ENCODE peak calls at places on chromosomes 2 and 18, in eight cellular contexts. One of them, this sample, is unnamed.
A peak's percentile ranks its signal among the peaks of the same experiment; 100 is the strongest.

GRCh38 chr2:176768185-176768584 is 444.4 kb upstream of the HNRNPA3 start:
- DNase-seq in SK-N-SH: no peak
- DNase-seq in CD8-positive, alpha-beta T cell: no peak
- DNase-seq in neuronal stem cell: no peak
- DNase-seq in IMR-90: no peak
- DNase-seq in endodermal cell: no peak
- DNase-seq in H9: no peak
- DNase-seq in cardiac muscle cell: no peak
- DNase-seq in this sample: no peak

GRCh38 chr2:37874470-37874869 is 50.6 kb upstream of the RMDN2 start:
- DNase-seq in SK-N-SH: no peak
- DNase-seq in CD8-positive, alpha-beta T cell: no peak
- DNase-seq in neuronal stem cell: no peak
- DNase-seq in IMR-90: no peak
- DNase-seq in endodermal cell: no peak
- DNase-seq in H9: no peak
- DNase-seq in cardiac muscle cell: no peak
- DNase-seq in this sample: no peak

GRCh38 chr2:180907731-180908130 is 72.7 kb upstream of the UBE2E3 start:
- DNase-seq in SK-N-SH: no peak
- DNase-seq in CD8-positive, alpha-beta T cell: no peak
- DNase-seq in neuronal stem cell: no peak
- DNase-seq in IMR-90: peak; percentile 84
- DNase-seq in endodermal cell: no peak
- DNase-seq in H9: no peak
- DNase-seq in cardiac muscle cell: no peak
- DNase-seq in this sample: no peak

GRCh38 chr2:71602581-71602980 is 149.2 kb downstream of the DYSF start:
- DNase-seq in SK-N-SH: no peak
- DNase-seq in CD8-positive, alpha-beta T cell: no peak
- DNase-seq in neuronal stem cell: no peak
- DNase-seq in IMR-90: no peak
- DNase-seq in endodermal cell: peak; percentile 41
- DNase-seq in H9: peak; percentile 10
- DNase-seq in cardiac muscle cell: no peak
- DNase-seq in this sample: no peak

GRCh38 chr18:80246656-80247402 is 485 bp downstream of the PARD6G start:
- DNase-seq in SK-N-SH: peak; percentile 79
- DNase-seq in CD8-positive, alpha-beta T cell: no peak
- DNase-seq in neuronal stem cell: peak; percentile 45
- DNase-seq in IMR-90: no peak
- DNase-seq in endodermal cell: peak; percentile 81
- DNase-seq in H9: peak; percentile 50
- DNase-seq in cardiac muscle cell: no peak
- DNase-seq in this sample: peak; percentile 16

GRCh38 chr2:206282746-206283145 is 8.3 kb downstream of the ZDBF2 start:
- DNase-seq in SK-N-SH: no peak
- DNase-seq in CD8-positive, alpha-beta T cell: no peak
- DNase-seq in neuronal stem cell: no peak
- DNase-seq in IMR-90: no peak
- DNase-seq in endodermal cell: no peak
- DNase-seq in H9: no peak
- DNase-seq in cardiac muscle cell: no peak
- DNase-seq in this sample: no peak

GRCh38 chr2:40820319-40820718 is 368.4 kb upstream of the SLC8A1 start:
- DNase-seq in SK-N-SH: no peak
- DNase-seq in CD8-positive, alpha-beta T cell: no peak
- DNase-seq in neuronal stem cell: no peak
- DNase-seq in IMR-90: peak; percentile 1
- DNase-seq in endodermal cell: no peak
- DNase-seq in H9: no peak
- DNase-seq in cardiac muscle cell: no peak
- DNase-seq in this sample: peak; percentile 45

GRCh38 chr2:168241208-168241607 is 6.2 kb downstream of the STK39 start:
- DNase-seq in SK-N-SH: peak; percentile 39
- DNase-seq in CD8-positive, alpha-beta T cell: no peak
- DNase-seq in neuronal stem cell: no peak
- DNase-seq in IMR-90: no peak
- DNase-seq in endodermal cell: no peak
- DNase-seq in H9: no peak
- DNase-seq in cardiac muscle cell: no peak
- DNase-seq in this sample: no peak

GRCh38 chr2:130371723-130372054 is 15.8 kb downstream of the PTPN18 start:
- DNase-seq in SK-N-SH: no peak
- DNase-seq in CD8-positive, alpha-beta T cell: no peak
- DNase-seq in neuronal stem cell: no peak
- DNase-seq in IMR-90: peak; percentile 21
- DNase-seq in endodermal cell: no peak
- DNase-seq in H9: no peak
- DNase-seq in cardiac muscle cell: no peak
- DNase-seq in this sample: no peak

GRCh38 chr2:156147594-156148330 is 184.8 kb downstream of the NR4A2 start:
- DNase-seq in SK-N-SH: no peak
- DNase-seq in CD8-positive, alpha-beta T cell: no peak
- DNase-seq in neuronal stem cell: no peak
- DNase-seq in IMR-90: no peak
- DNase-seq in endodermal cell: no peak
- DNase-seq in H9: no peak
- DNase-seq in cardiac muscle cell: peak; percentile 29
- DNase-seq in this sample: no peak

GRCh38 chr2:132424526-132425121 is 8.0 kb downstream of the GPR39 start:
- DNase-seq in SK-N-SH: no peak
- DNase-seq in CD8-positive, alpha-beta T cell: no peak
- DNase-seq in neuronal stem cell: no peak
- DNase-seq in IMR-90: peak; percentile 72
- DNase-seq in endodermal cell: peak; percentile 32
- DNase-seq in H9: no peak
- DNase-seq in cardiac muscle cell: no peak
- DNase-seq in this sample: no peak

GRCh38 chr18:55968550-55968949 is 380.6 kb upstream of the TCF4 start:
- DNase-seq in SK-N-SH: no peak
- DNase-seq in CD8-positive, alpha-beta T cell: no peak
- DNase-seq in neuronal stem cell: no peak
- DNase-seq in IMR-90: peak; percentile 28
- DNase-seq in endodermal cell: no peak
- DNase-seq in H9: no peak
- DNase-seq in cardiac muscle cell: no peak
- DNase-seq in this sample: no peak

GRCh38 chr2:180699657-180700361 is 280.6 kb upstream of the UBE2E3 start:
- DNase-seq in SK-N-SH: no peak
- DNase-seq in CD8-positive, alpha-beta T cell: no peak
- DNase-seq in neuronal stem cell: no peak
- DNase-seq in IMR-90: no peak
- DNase-seq in endodermal cell: peak; percentile 52
- DNase-seq in H9: peak; percentile 32
- DNase-seq in cardiac muscle cell: no peak
- DNase-seq in this sample: no peak

GRCh38 chr2:131054488-131054887 is 38.8 kb downstream of the FAM168B start:
- DNase-seq in SK-N-SH: no peak
- DNase-seq in CD8-positive, alpha-beta T cell: no peak
- DNase-seq in neuronal stem cell: no peak
- DNase-seq in IMR-90: no peak
- DNase-seq in endodermal cell: no peak
- DNase-seq in H9: no peak
- DNase-seq in cardiac muscle cell: no peak
- DNase-seq in this sample: no peak

GRCh38 chr2:58925676-58926081 is 684.6 kb upstream of the FANCL start:
- DNase-seq in SK-N-SH: no peak
- DNase-seq in CD8-positive, alpha-beta T cell: no peak
- DNase-seq in neuronal stem cell: no peak
- DNase-seq in IMR-90: peak; percentile 46
- DNase-seq in endodermal cell: no peak
- DNase-seq in H9: no peak
- DNase-seq in cardiac muscle cell: no peak
- DNase-seq in this sample: no peak

GRCh38 chr18:46395795-46396194 is 261.2 kb downstream of the LOXHD1 start:
- DNase-seq in SK-N-SH: no peak
- DNase-seq in CD8-positive, alpha-beta T cell: no peak
- DNase-seq in neuronal stem cell: no peak
- DNase-seq in IMR-90: no peak
- DNase-seq in endodermal cell: no peak
- DNase-seq in H9: no peak
- DNase-seq in cardiac muscle cell: no peak
- DNase-seq in this sample: no peak

GRCh38 chr2:232286011-232286868 is 92.3 kb upstream of the ALPP start:
- DNase-seq in SK-N-SH: peak; percentile 42
- DNase-seq in CD8-positive, alpha-beta T cell: no peak
- DNase-seq in neuronal stem cell: no peak
- DNase-seq in IMR-90: no peak
- DNase-seq in endodermal cell: no peak
- DNase-seq in H9: no peak
- DNase-seq in cardiac muscle cell: no peak
- DNase-seq in this sample: no peak

GRCh38 chr2:71849111-71849510 is 298.6 kb downstream of the CYP26B1 start:
- DNase-seq in SK-N-SH: no peak
- DNase-seq in CD8-positive, alpha-beta T cell: no peak
- DNase-seq in neuronal stem cell: no peak
- DNase-seq in IMR-90: no peak
- DNase-seq in endodermal cell: peak; percentile 46
- DNase-seq in H9: peak; percentile 30
- DNase-seq in cardiac muscle cell: no peak
- DNase-seq in this sample: no peak

GRCh38 chr2:170930132-170931109 is 1.4 kb downstream of the GORASP2 start:
- DNase-seq in SK-N-SH: peak; percentile 46
- DNase-seq in CD8-positive, alpha-beta T cell: peak; percentile 77
- DNase-seq in neuronal stem cell: no peak
- DNase-seq in IMR-90: peak; percentile 17
- DNase-seq in endodermal cell: peak; percentile 69
- DNase-seq in H9: no peak
- DNase-seq in cardiac muscle cell: peak; percentile 46
- DNase-seq in this sample: peak; percentile 37

GRCh38 chr18:24704921-24705620 is 244.6 kb downstream of the HRH4 start:
- DNase-seq in SK-N-SH: no peak
- DNase-seq in CD8-positive, alpha-beta T cell: no peak
- DNase-seq in neuronal stem cell: no peak
- DNase-seq in IMR-90: peak; percentile 94
- DNase-seq in endodermal cell: no peak
- DNase-seq in H9: no peak
- DNase-seq in cardiac muscle cell: no peak
- DNase-seq in this sample: no peak

GRCh38 chr18:37019157-37019571 is 190.2 kb downstream of the KIAA1328 start:
- DNase-seq in SK-N-SH: peak; percentile 4
- DNase-seq in CD8-positive, alpha-beta T cell: no peak
- DNase-seq in neuronal stem cell: no peak
- DNase-seq in IMR-90: peak; percentile 11
- DNase-seq in endodermal cell: peak; percentile 52
- DNase-seq in H9: peak; percentile 41
- DNase-seq in cardiac muscle cell: peak; percentile 6
- DNase-seq in this sample: no peak

GRCh38 chr18:6878881-6879280 is 149.4 kb downstream of the ARHGAP28 start:
- DNase-seq in SK-N-SH: peak; percentile 16
- DNase-seq in CD8-positive, alpha-beta T cell: no peak
- DNase-seq in neuronal stem cell: no peak
- DNase-seq in IMR-90: no peak
- DNase-seq in endodermal cell: peak; percentile 57
- DNase-seq in H9: no peak
- DNase-seq in cardiac muscle cell: no peak
- DNase-seq in this sample: no peak

GRCh38 chr2:8296340-8296739 is 385.5 kb upstream of the ID2 start:
- DNase-seq in SK-N-SH: no peak
- DNase-seq in CD8-positive, alpha-beta T cell: no peak
- DNase-seq in neuronal stem cell: no peak
- DNase-seq in IMR-90: no peak
- DNase-seq in endodermal cell: no peak
- DNase-seq in H9: no peak
- DNase-seq in cardiac muscle cell: no peak
- DNase-seq in this sample: no peak

GRCh38 chr2:96792772-96793749 is 23.0 kb upstream of the CNNM3 start:
- DNase-seq in SK-N-SH: no peak
- DNase-seq in CD8-positive, alpha-beta T cell: no peak
- DNase-seq in neuronal stem cell: no peak
- DNase-seq in IMR-90: no peak
- DNase-seq in endodermal cell: no peak
- DNase-seq in H9: no peak
- DNase-seq in cardiac muscle cell: no peak
- DNase-seq in this sample: no peak

GRCh38 chr2:69464575-69464974 is 27.3 kb upstream of the NFU1 start:
- DNase-seq in SK-N-SH: no peak
- DNase-seq in CD8-positive, alpha-beta T cell: no peak
- DNase-seq in neuronal stem cell: no peak
- DNase-seq in IMR-90: peak; percentile 80
- DNase-seq in endodermal cell: no peak
- DNase-seq in H9: no peak
- DNase-seq in cardiac muscle cell: no peak
- DNase-seq in this sample: no peak

GRCh38 chr2:239261336-239261735 is 139.5 kb downstream of the HDAC4 start:
- DNase-seq in SK-N-SH: no peak
- DNase-seq in CD8-positive, alpha-beta T cell: no peak
- DNase-seq in neuronal stem cell: no peak
- DNase-seq in IMR-90: no peak
- DNase-seq in endodermal cell: no peak
- DNase-seq in H9: no peak
- DNase-seq in cardiac muscle cell: no peak
- DNase-seq in this sample: no peak
- H3K4me1 ChIP-seq in SK-N-SH: peaks cover 63% of the 10 kb centered on the region
- H3K4me1 ChIP-seq in CD8-positive, alpha-beta T cell: peaks cover 72% of the 10 kb centered on the region
- H3K4me1 ChIP-seq in neuronal stem cell: peaks cover 10% of the 10 kb centered on the region
- H3K4me1 ChIP-seq in IMR-90: peaks cover 37% of the 10 kb centered on the region
- H3K4me1 ChIP-seq in endodermal cell: peaks cover 10% of the 10 kb centered on the region
- H3K4me1 ChIP-seq in H9: peaks cover 6% of the 10 kb centered on the region
- H3K4me1 ChIP-seq in cardiac muscle cell: peaks cover 20% of the 10 kb centered on the region
- H3K4me1 ChIP-seq in this sample: peaks cover 10% of the 10 kb centered on the region

GRCh38 chr18:23143059-23143831 is 8.0 kb downstream of the CABLES1 start:
- DNase-seq in SK-N-SH: no peak
- DNase-seq in CD8-positive, alpha-beta T cell: no peak
- DNase-seq in neuronal stem cell: no peak
- DNase-seq in IMR-90: no peak
- DNase-seq in endodermal cell: no peak
- DNase-seq in H9: no peak
- DNase-seq in cardiac muscle cell: no peak
- DNase-seq in this sample: no peak
- H3K4me1 ChIP-seq in SK-N-SH: peaks cover 45% of the 10 kb centered on the region
- H3K4me1 ChIP-seq in CD8-positive, alpha-beta T cell: no peaks in the 10 kb centered on the region
- H3K4me1 ChIP-seq in neuronal stem cell: peaks cover 10% of the 10 kb centered on the region
- H3K4me1 ChIP-seq in IMR-90: peaks cover 32% of the 10 kb centered on the region
- H3K4me1 ChIP-seq in endodermal cell: no peaks in the 10 kb centered on the region
- H3K4me1 ChIP-seq in H9: no peaks in the 10 kb centered on the region
- H3K4me1 ChIP-seq in cardiac muscle cell: peaks cover 37% of the 10 kb centered on the region
- H3K4me1 ChIP-seq in this sample: peaks cover 32% of the 10 kb centered on the region

DNA sequence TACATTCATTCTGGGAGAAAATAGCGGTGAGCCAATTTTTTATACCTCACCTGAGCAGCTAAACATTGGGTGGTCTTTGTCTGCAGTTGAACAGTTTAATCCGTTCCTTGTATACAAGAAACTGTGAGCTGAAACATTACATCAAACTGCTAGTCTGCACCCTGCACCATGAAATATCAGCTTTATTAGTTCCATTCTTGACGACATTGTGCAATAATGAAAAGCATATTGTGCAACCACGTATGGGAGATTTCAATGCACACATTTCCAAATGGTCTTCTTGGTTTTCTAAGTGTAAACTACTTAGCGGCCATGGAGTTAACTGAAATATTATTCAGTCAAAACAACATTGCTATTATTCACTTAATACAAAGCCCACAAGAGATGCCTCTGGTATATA is 127.3 kb downstream of the LPIN1 start:
- DNase-seq in SK-N-SH: no peak
- DNase-seq in CD8-positive, alpha-beta T cell: no peak
- DNase-seq in neuronal stem cell: no peak
- DNase-seq in IMR-90: peak; percentile 50
- DNase-seq in endodermal cell: no peak
- DNase-seq in H9: no peak
- DNase-seq in cardiac muscle cell: no peak
- DNase-seq in this sample: no peak
- H3K4me1 ChIP-seq in SK-N-SH: no peaks in the 10 kb centered on the region
- H3K4me1 ChIP-seq in CD8-positive, alpha-beta T cell: no peaks in the 10 kb centered on the region
- H3K4me1 ChIP-seq in neuronal stem cell: no peaks in the 10 kb centered on the region
- H3K4me1 ChIP-seq in IMR-90: peaks cover 4% of the 10 kb centered on the region
- H3K4me1 ChIP-seq in endodermal cell: peaks cover 21% of the 10 kb centered on the region
- H3K4me1 ChIP-seq in H9: no peaks in the 10 kb centered on the region
- H3K4me1 ChIP-seq in cardiac muscle cell: peaks cover 11% of the 10 kb centered on the region
- H3K4me1 ChIP-seq in this sample: peaks cover 3% of the 10 kb centered on the region

GRCh38 chr2:54549430-54549829 is 93.3 kb downstream of the SPTBN1 start:
- DNase-seq in SK-N-SH: peak; percentile 50
- DNase-seq in CD8-positive, alpha-beta T cell: no peak
- DNase-seq in neuronal stem cell: no peak
- DNase-seq in IMR-90: no peak
- DNase-seq in endodermal cell: no peak
- DNase-seq in H9: no peak
- DNase-seq in cardiac muscle cell: no peak
- DNase-seq in this sample: no peak
- H3K4me1 ChIP-seq in SK-N-SH: peaks cover 12% of the 10 kb centered on the region
- H3K4me1 ChIP-seq in CD8-positive, alpha-beta T cell: peaks cover 6% of the 10 kb centered on the region
- H3K4me1 ChIP-seq in neuronal stem cell: peaks cover 3% of the 10 kb centered on the region
- H3K4me1 ChIP-seq in IMR-90: peaks cover 3% of the 10 kb centered on the region
- H3K4me1 ChIP-seq in endodermal cell: peaks cover 7% of the 10 kb centered on the region
- H3K4me1 ChIP-seq in H9: peaks cover 8% of the 10 kb centered on the region
- H3K4me1 ChIP-seq in cardiac muscle cell: peaks cover 43% of the 10 kb centered on the region
- H3K4me1 ChIP-seq in this sample: peaks cover 15% of the 10 kb centered on the region

This sample was measured in endothelial cell of umbilical vein.